ENCODE peak calls at places on chromosomes 6 and 20, in four cellular contexts. Y is NCI-H774, N is activated gamma-delta T cell treated with Interleukin-2 at 50 U/mL for 16 hours, A is mucosa of descending colon. P is an unnamed sample.

GRCh38 chr6:85363870-85364269 is 86.0 kb upstream of the NT5E start:
- DNase-seq in Y (no peak), N (no peak), A (no peak), P (no peak)

GRCh38 chr20:18805881-18806280 is 7.7 kb upstream of the SCP2D1 start:
- DNase-seq in Y (no peak), N (no peak), A (no peak), P (no peak)

GRCh38 chr6:28368522-28368921 is 18.8 kb downstream of the ZKSCAN3 start:
- DNase-seq in Y (no peak), N (no peak), A (no peak), P (no peak)

GRCh38 chr6:63997217-63997616 is 361.6 kb downstream of the PHF3 start:
- DNase-seq in Y (no peak), N (no peak), A (no peak), P (no peak)

GRCh38 chr6:25363429-25363828 is 84.3 kb downstream of the CARMIL1 start:
- DNase-seq in Y (no peak), N (no peak), A (no peak), P (no peak)

GRCh38 chr6:88725111-88725711 is 238.2 kb downstream of the RNGTT start:
- DNase-seq in Y (no peak), N (no peak), A (no peak), P (no peak)

GRCh38 chr6:13903399-13903798 is 21.4 kb upstream of the RNF182 start:
- DNase-seq in Y (no peak), N (no peak), A (no peak), P (no peak)

GRCh38 chr6:70479236-70479635 is 65.9 kb downstream of the FAM135A start:
- DNase-seq in Y (peak), N (no peak), A (no peak), P (no peak)

GRCh38 chr6:37696841-37697735 is 595 bp downstream of the MDGA1 start:
- DNase-seq in Y (no peak), N (peak), A (no peak), P (no peak)

GRCh38 chr6:83893024-83893423 is 33.5 kb downstream of the CYB5R4 start:
- DNase-seq in Y (peak), N (no peak), A (no peak), P (no peak)

GRCh38 chr6:12628327-12628726 is 88.2 kb upstream of the PHACTR1 start:
- DNase-seq in Y (no peak), N (no peak), A (no peak), P (no peak)

GRCh38 chr6:103750603-103751002 is 1109.1 kb downstream of the HACE1 start:
- DNase-seq in Y (no peak), N (no peak), A (no peak), P (no peak)

GRCh38 chr6:168124921-168125320 is 45.9 kb upstream of the FRMD1 start:
- DNase-seq in Y (no peak), N (no peak), A (no peak), P (no peak)

GRCh38 chr20:57791178-57791945 is 81.5 kb upstream of the PMEPA1 start:
- DNase-seq in Y (no peak), N (no peak), A (no peak), P (no peak)

GRCh38 chr6:128768187-128768586 is 114.8 kb upstream of the LAMA2 start:
- DNase-seq in Y (no peak), N (no peak), A (no peak), P (no peak)

GRCh38 chr6:140661691-140662090 is 1287.2 kb upstream of the CITED2 start:
- DNase-seq in Y (no peak), N (no peak), A (no peak), P (no peak)

GRCh38 chr6:43317968-43318367 is 9.3 kb upstream of the CRIP3 start:
- DNase-seq in Y (no peak), N (no peak), A (no peak), P (no peak)

GRCh38 chr6:44800171-44800671 is 412.7 kb downstream of the CDC5L start:
- DNase-seq in Y (no peak), N (no peak), A (peak), P (no peak)

GRCh38 chr20:58650181-58650775 is 805 bp upstream of the STX16 start:
- DNase-seq in Y (no peak), N (peak), A (peak), P (no peak)

GRCh38 chr6:17240803-17241500 is 40.2 kb upstream of the RBM24 start:
- DNase-seq in Y (no peak), N (no peak), A (no peak), P (no peak)

GRCh38 chr20:10970109-10970508 is 296.3 kb upstream of the JAG1 start:
- DNase-seq in Y (no peak), N (no peak), A (peak), P (no peak)

GRCh38 chr6:36599791-36600209 is 5.6 kb downstream of the SRSF3 start:
- DNase-seq in Y (no peak), N (peak), A (no peak), P (no peak)

GRCh38 chr6:56552212-56553130 is 90.2 kb downstream of the DST start:
- DNase-seq in Y (no peak), N (no peak), A (no peak), P (no peak)

GRCh38 chr6:52551483-52552277 is 25.2 kb downstream of the TRAM2 start:
- DNase-seq in Y (peak), N (no peak), A (peak), P (no peak)

GRCh38 chr6:73032586-73032985 is 192.7 kb downstream of the KHDC1L start:
- DNase-seq in Y (no peak), N (no peak), A (no peak), P (no peak)

GRCh38 chr6:111096246-111096645 is 8.9 kb downstream of the SLC16A10 start:
- DNase-seq in Y (peak), N (peak), A (peak), P (no peak)

GRCh38 chr6:43478008-43478372 is 620 bp downstream of the TJAP1 start:
- DNase-seq in Y (no peak), N (no peak), A (no peak), P (no peak)

GRCh38 chr6:25237579-25237978 is 41.6 kb upstream of the CARMIL1 start:
- DNase-seq in Y (no peak), N (no peak), A (no peak), P (no peak)

GRCh38 chr20:8568068-8568467 is 436.0 kb downstream of the PLCB1 start:
- DNase-seq in Y (no peak), N (no peak), A (no peak), P (no peak)

GRCh38 chr6:136647363-136647763 is 97.1 kb upstream of the MAP7 start:
- DNase-seq in Y (no peak), N (peak), A (no peak), P (no peak)

GRCh38 chr6:74492587-74492986 is 713.3 kb downstream of the COL12A1 start:
- DNase-seq in Y (no peak), N (no peak), A (no peak), P (no peak)

GRCh38 chr6:37077459-37078296 is 72.2 kb downstream of the FGD2 start:
- DNase-seq in Y (no peak), N (no peak), A (peak), P (no peak)

GRCh38 chr6:126102358-126102757 is 116.0 kb downstream of the TRMT11 start:
- DNase-seq in Y (no peak), N (no peak), A (no peak), P (no peak)

GRCh38 chr20:43096471-43096870 is 93.2 kb downstream of the PTPRT start:
- DNase-seq in Y (no peak), N (no peak), A (no peak), P (no peak)

GRCh38 chr6:160042014-160042773 is 73.3 kb downstream of the IGF2R start:
- DNase-seq in Y (no peak), N (no peak), A (no peak), P (no peak)

P was measured in NK-92 treated with Interleukin-12 subunit alpha and Interleukin-12 subunit beta, amount 100 ng/mL, for 24 hours.